ENCODE peak calls at places on chromosomes 16 and 17, in four cellular contexts. One of them, this sample, is unnamed.

GRCh38 chr16:87161822-87162676 is 155.1 kb downstream of the C16orf95 start:
- DNase-seq in A549: no peak
- DNase-seq in K562: no peak
- DNase-seq in WTC11: no peak
- DNase-seq in this sample: no peak

GRCh38 chr16:66524601-66525164 is 25.2 kb downstream of the TK2 start:
- DNase-seq in A549: no peak
- DNase-seq in K562: peak; percentile 52
- DNase-seq in WTC11: no peak
- DNase-seq in this sample: no peak

GRCh38 chr16:57938484-57938883 is 32.4 kb downstream of the CNGB1 start:
- DNase-seq in A549: no peak
- DNase-seq in K562: no peak
- DNase-seq in WTC11: no peak
- DNase-seq in this sample: no peak

GRCh38 chr17:66541461-66542182 is 239.2 kb downstream of the PRKCA start:
- DNase-seq in A549: no peak
- DNase-seq in K562: peak; percentile 46
- DNase-seq in WTC11: no peak
- DNase-seq in this sample: no peak

GRCh38 chr17:8846768-8847211 is 20.7 kb downstream of the PIK3R6 start:
- DNase-seq in A549: no peak
- DNase-seq in K562: peak; percentile 46
- DNase-seq in WTC11: no peak
- DNase-seq in this sample: peak; percentile 33

GRCh38 chr16:3861808-3862451 is 18.6 kb downstream of the CREBBP start:
- DNase-seq in A549: no peak
- DNase-seq in K562: peak; percentile 41
- DNase-seq in WTC11: no peak
- DNase-seq in this sample: no peak

GRCh38 chr17:48586355-48586924 is 3.6 kb downstream of the HOXB3 start:
- DNase-seq in A549: no peak
- DNase-seq in K562: no peak
- DNase-seq in WTC11: no peak
- DNase-seq in this sample: no peak

GRCh38 chr17:15512310-15512709 is 44.9 kb upstream of the CDRT4 start:
- DNase-seq in A549: no peak
- DNase-seq in K562: no peak
- DNase-seq in WTC11: no peak
- DNase-seq in this sample: no peak

GRCh38 chr17:13114601-13115024 is 96.8 kb upstream of the ELAC2 start:
- DNase-seq in A549: peak; percentile 63
- DNase-seq in K562: peak; percentile 37
- DNase-seq in WTC11: peak; percentile 69
- DNase-seq in this sample: peak; percentile 24

GRCh38 chr16:88747588-88748301 is 37.3 kb downstream of the PIEZO1 start:
- DNase-seq in A549: peak; percentile 91
- DNase-seq in K562: peak; percentile 89
- DNase-seq in WTC11: peak; percentile 87
- DNase-seq in this sample: peak; percentile 66

DNA sequence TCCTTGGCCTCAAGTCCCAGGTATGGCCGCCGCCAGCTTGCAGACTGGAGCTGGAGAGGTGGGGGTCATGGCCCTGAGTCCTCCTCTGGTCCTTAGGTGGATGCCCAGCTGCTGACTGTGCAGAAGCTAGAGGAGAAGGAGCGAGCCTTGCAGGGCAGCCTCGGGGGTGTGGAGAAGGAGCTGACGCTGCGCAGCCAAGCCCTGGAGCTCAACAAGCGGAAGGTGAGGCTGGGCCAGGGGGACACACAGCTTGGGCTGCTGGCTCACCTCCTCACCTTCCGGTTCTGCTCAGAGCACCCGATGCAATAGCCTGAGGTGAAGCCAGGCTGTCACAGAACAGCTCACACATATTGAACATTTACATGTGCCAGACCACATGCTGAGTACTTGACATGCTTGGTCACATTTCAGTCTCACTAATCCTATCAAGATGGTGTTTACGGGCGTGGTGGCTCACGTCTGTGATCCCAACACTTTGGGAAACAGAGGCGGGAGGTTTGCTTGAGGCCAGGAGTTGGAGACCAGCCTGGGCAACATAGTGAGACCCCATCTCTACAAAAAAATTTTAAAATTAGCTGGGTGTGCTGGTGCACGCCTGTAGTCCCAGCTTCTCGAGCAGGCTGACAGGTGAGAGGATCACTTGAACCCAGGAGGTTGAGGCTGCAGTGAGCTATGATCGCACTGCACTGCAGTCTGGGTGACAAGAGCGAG is 7.4 kb downstream of the RNF40 start:
- DNase-seq in A549: no peak
- DNase-seq in K562: no peak
- DNase-seq in WTC11: no peak
- DNase-seq in this sample: no peak
- TF ChIP-seq HMGXB4 in A549: no peak
- TF ChIP-seq HMGXB4 in K562: no peak
- TF ChIP-seq HMGXB4 in WTC11: no peak
- TF ChIP-seq HMGXB4 in this sample: no peak

GRCh38 chr17:80007939-80008338 is 27.7 kb downstream of the TBC1D16 start:
- DNase-seq in A549: no peak
- DNase-seq in K562: no peak
- DNase-seq in WTC11: no peak
- DNase-seq in this sample: no peak
- TF ChIP-seq HMGXB4 in A549: no peak
- TF ChIP-seq HMGXB4 in K562: no peak
- TF ChIP-seq HMGXB4 in WTC11: no peak
- TF ChIP-seq HMGXB4 in this sample: no peak

DNA sequence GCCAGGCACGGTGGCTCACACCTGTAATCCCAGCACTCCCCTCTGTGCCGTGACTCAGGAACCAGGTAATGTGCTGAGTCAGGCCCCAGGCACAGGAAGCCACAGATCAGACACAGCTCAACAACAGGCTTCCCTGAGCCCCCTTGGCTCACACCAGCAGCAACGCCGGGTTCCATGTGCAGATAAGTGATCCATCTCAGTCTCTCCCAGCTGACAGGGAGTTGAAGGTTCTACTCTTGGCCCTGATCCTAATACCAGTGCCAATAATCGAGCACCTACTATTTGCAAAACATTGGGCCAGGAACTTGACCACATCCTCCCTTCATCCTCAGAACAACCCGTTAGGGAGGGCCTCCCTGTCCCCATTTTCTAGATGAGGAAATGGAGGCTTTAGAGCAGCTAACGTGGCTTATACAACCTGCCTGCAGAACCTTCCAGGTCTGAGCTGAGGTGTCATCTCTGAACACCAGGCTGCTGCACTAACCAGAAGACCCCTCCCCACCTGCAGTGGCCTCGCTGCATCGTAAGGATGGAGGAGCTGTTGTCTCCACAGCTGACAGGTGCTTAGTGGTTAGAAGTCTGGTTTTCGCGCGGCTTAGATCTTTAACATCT is 64.8 kb upstream of the AMZ2 start:
- DNase-seq in A549: no peak
- DNase-seq in K562: peak; percentile 20
- DNase-seq in WTC11: no peak
- DNase-seq in this sample: peak; percentile 38
- TF ChIP-seq HMGXB4 in A549: no peak
- TF ChIP-seq HMGXB4 in K562: no peak
- TF ChIP-seq HMGXB4 in WTC11: no peak
- TF ChIP-seq HMGXB4 in this sample: no peak

GRCh38 chr17:70871180-70871818 is 702.0 kb downstream of the KCNJ2 start:
- DNase-seq in A549: no peak
- DNase-seq in K562: no peak
- DNase-seq in WTC11: no peak
- DNase-seq in this sample: no peak
- TF ChIP-seq HMGXB4 in A549: no peak
- TF ChIP-seq HMGXB4 in K562: no peak
- TF ChIP-seq HMGXB4 in WTC11: no peak
- TF ChIP-seq HMGXB4 in this sample: no peak

GRCh38 chr17:27526603-27527002 is 70.4 kb downstream of the KSR1 start:
- DNase-seq in A549: no peak
- DNase-seq in K562: peak; percentile 70
- DNase-seq in WTC11: peak; percentile 42
- DNase-seq in this sample: no peak

GRCh38 chr17:27532269-27533067 is 76.2 kb downstream of the KSR1 start:
- DNase-seq in A549: no peak
- DNase-seq in K562: no peak
- DNase-seq in WTC11: no peak
- DNase-seq in this sample: peak; percentile 88

GRCh38 chr17:27530791-27531391 is 74.6 kb downstream of the KSR1 start:
- DNase-seq in A549: no peak
- DNase-seq in K562: no peak
- DNase-seq in WTC11: no peak
- DNase-seq in this sample: peak; percentile 34

GRCh38 chr17:27531469-27531948 is 75.3 kb downstream of the KSR1 start:
- DNase-seq in A549: no peak
- DNase-seq in K562: no peak
- DNase-seq in WTC11: no peak
- DNase-seq in this sample: no peak

GRCh38 chr17:27529230-27529796 is 73.1 kb downstream of the KSR1 start:
- DNase-seq in A549: no peak
- DNase-seq in K562: peak; percentile 44
- DNase-seq in WTC11: no peak
- DNase-seq in this sample: no peak
- TF ChIP-seq HMGXB4 in A549: no peak
- TF ChIP-seq HMGXB4 in K562: no peak
- TF ChIP-seq HMGXB4 in WTC11: no peak
- TF ChIP-seq HMGXB4 in this sample: no peak

GRCh38 chr17:67995568-67996191 is 589 bp downstream of the C17orf58 start:
- DNase-seq in A549: peak; percentile 19
- DNase-seq in K562: no peak
- DNase-seq in WTC11: peak; percentile 57
- DNase-seq in this sample: no peak

GRCh38 chr17:67992541-67993152 is 3.6 kb downstream of the C17orf58 start:
- DNase-seq in A549: no peak
- DNase-seq in K562: no peak
- DNase-seq in WTC11: no peak
- DNase-seq in this sample: no peak

GRCh38 chr17:67994827-67995567 is 1.3 kb downstream of the C17orf58 start:
- DNase-seq in A549: peak; percentile 31
- DNase-seq in K562: no peak
- DNase-seq in WTC11: no peak
- DNase-seq in this sample: no peak

GRCh38 chr17:67993153-67993997 is 2.9 kb downstream of the C17orf58 start:
- DNase-seq in A549: peak; percentile 77
- DNase-seq in K562: peak; percentile 85
- DNase-seq in WTC11: peak; percentile 76
- DNase-seq in this sample: peak; percentile 68

DNA sequence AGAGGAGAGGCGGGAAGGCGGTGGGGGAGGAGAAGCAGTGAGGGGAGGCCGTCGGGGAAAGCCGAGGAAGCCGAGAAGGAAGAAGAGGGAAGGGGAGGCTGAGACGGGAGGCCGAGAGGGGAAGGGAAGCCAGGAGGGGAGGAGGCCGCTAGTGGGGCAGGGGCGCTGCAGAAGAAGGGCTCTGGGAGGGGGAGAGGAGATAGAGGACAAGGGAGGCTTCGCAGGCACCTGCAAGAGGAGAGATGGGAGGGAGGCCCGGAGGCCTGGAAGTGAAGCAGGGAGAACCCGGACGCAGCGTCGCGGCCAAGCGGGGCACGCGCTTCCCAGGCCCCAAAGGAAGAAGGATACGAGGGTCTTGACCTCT is 2.3 kb downstream of the C17orf58 start:
- DNase-seq in A549: peak; percentile 57
- DNase-seq in K562: no peak
- DNase-seq in WTC11: no peak
- DNase-seq in this sample: peak; percentile 28
- TF ChIP-seq HMGXB4 in A549: no peak
- TF ChIP-seq HMGXB4 in K562: no peak
- TF ChIP-seq HMGXB4 in WTC11: no peak
- TF ChIP-seq HMGXB4 in this sample: no peak

DNA sequence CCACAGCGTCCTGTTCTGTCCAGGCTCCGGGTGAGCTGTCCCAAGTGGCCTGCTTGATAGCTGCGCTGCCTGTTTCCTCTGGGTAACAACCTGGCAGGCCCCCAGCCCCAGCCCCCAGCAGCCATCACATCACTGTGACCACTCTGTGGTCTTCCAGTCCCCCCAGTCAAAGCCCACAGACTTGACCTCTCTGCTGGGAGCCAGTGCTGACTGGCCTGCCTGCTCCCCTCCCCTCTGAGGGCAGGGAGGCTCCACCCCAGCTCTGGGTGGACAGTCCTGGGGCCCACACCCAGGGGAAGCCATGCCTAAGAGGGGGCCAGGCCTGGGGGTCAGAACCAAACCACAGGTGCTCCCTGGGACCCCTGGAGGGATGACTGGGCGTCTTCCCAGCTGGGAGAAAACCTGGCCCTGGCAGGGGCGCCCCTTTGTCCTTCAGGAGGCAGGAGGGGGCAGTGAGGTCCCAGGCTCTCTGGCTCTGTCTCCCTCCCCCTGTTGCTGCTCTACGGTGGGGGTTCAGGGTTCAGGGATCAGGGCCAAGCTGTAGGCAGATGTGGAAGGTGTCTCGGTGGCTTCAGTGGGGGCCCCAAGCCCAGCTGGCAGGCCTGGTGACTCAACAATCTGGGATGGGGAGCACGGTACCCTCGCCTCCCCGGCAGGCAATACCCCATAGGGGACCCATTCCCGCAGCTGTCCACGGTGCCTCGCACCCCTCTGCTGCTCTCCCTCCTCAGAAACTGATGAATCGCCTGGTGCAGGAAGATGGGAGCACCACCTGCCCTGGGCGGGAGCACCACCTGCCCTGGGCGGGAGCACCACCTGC is 1.8 kb upstream of the SLC16A3 start:
- DNase-seq in A549: no peak
- DNase-seq in K562: no peak
- DNase-seq in WTC11: no peak
- DNase-seq in this sample: no peak
- TF ChIP-seq HMGXB4 in A549: no peak
- TF ChIP-seq HMGXB4 in K562: no peak
- TF ChIP-seq HMGXB4 in WTC11: no peak
- TF ChIP-seq HMGXB4 in this sample: peak; percentile 6

DNA sequence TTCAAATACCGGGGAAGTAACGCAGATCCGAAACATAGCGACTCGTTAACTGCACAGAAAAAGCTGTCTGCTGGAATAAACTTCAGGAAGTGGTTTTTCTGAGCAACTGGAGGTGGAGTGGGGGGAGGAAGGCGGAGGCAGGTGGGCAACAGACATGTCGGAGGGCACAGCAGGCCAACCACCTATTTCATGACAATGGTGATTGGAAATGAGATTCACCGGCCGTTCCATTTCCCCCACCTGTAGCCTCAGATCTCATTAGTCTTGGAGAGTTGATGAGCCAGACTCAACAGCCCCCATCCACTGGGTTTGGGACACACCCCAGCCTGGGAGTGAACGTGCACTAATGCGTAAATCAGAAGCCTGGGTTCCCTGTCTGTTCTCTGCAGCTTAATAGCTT is 7.7 kb upstream of the PECAM1 start:
- DNase-seq in A549: no peak
- DNase-seq in K562: no peak
- DNase-seq in WTC11: no peak
- DNase-seq in this sample: no peak
- TF ChIP-seq HMGXB4 in A549: no peak
- TF ChIP-seq HMGXB4 in K562: no peak
- TF ChIP-seq HMGXB4 in WTC11: no peak
- TF ChIP-seq HMGXB4 in this sample: no peak

GRCh38 chr16:15564619-15565339 is 78.2 kb downstream of the MARF1 start:
- DNase-seq in A549: no peak
- DNase-seq in K562: no peak
- DNase-seq in WTC11: no peak
- DNase-seq in this sample: no peak
- TF ChIP-seq HMGXB4 in A549: no peak
- TF ChIP-seq HMGXB4 in K562: no peak
- TF ChIP-seq HMGXB4 in WTC11: no peak
- TF ChIP-seq HMGXB4 in this sample: no peak

This sample was measured in HepG2.